ENCODE peak calls at places on chromosomes 16 and 17, in six cellular contexts. L is GM12878; U is A549; F is activated CD8-positive, alpha-beta T cell treated with anti-CD3 and anti-CD28 coated beads for 36 hours; W is CD8-positive, alpha-beta T cell; O is right lobe of liver. Y is an unnamed sample.

GRCh38 chr16:4298761-4299522 is 16.9 kb upstream of the GLIS2 start:
- ATAC-seq in U (peak), F (no peak), O (peak), W (no peak), L (no peak), Y (peak)

GRCh38 chr16:11721781-11722467 is 20.7 kb downstream of the TXNDC11 start:
- ATAC-seq in W (no peak), L (no peak), O (no peak), F (no peak), U (no peak), Y (no peak)

GRCh38 chr16:1534021-1535020 is 855 bp downstream of the TMEM204 start:
- ATAC-seq in O (no peak), L (no peak), W (peak), F (peak), U (no peak), Y (no peak)

GRCh38 chr16:72530434-72530833 is 358.5 kb upstream of the PMFBP1 start:
- ATAC-seq in L (no peak), O (no peak), U (peak), W (no peak), F (no peak), Y (peak)

GRCh38 chr16:81711609-81712329 is 67.3 kb upstream of the PLCG2 start:
- ATAC-seq in L (no peak), W (no peak), F (no peak), O (no peak), U (peak), Y (peak)

GRCh38 chr17:67992541-67993152 is 3.6 kb downstream of the C17orf58 start:
- ATAC-seq in F (no peak), O (peak), W (no peak), U (peak), L (peak), Y (no peak)

GRCh38 chr16:78179666-78180065 is 80.2 kb downstream of the WWOX start:
- ATAC-seq in U (no peak), L (no peak), F (no peak), O (no peak), W (no peak), Y (no peak)

GRCh38 chr17:80918731-80919130 is 72.9 kb upstream of the CHMP6 start:
- ATAC-seq in F (no peak), W (no peak), L (no peak), U (no peak), O (no peak), Y (no peak)

GRCh38 chr17:50266384-50267073 is 7.7 kb upstream of the TMEM92 start:
- ATAC-seq in W (no peak), O (peak), L (no peak), U (peak), F (no peak), Y (peak)

GRCh38 chr17:82528484-82529265 is 9.1 kb downstream of the FOXK2 start:
- ATAC-seq in U (peak), F (peak), L (peak), W (peak), O (peak), Y (peak)

GRCh38 chr16:997440-998051 is 16.0 kb downstream of the SOX8 start:
- ATAC-seq in F (peak), O (peak), U (peak), W (peak), L (no peak), Y (peak)

GRCh38 chr17:38732376-38733314 is 2.5 kb downstream of the CISD3 start:
- ATAC-seq in U (no peak), W (no peak), O (peak), L (no peak), F (no peak), Y (no peak)

GRCh38 chr16:4026854-4027253 is 89.4 kb downstream of the ADCY9 start:
- ATAC-seq in W (no peak), U (no peak), L (no peak), F (no peak), O (no peak), Y (no peak)

GRCh38 chr16:4179020-4179419 is 62.8 kb upstream of the ADCY9 start:
- ATAC-seq in U (no peak), L (no peak), O (peak), W (no peak), F (no peak), Y (no peak)

GRCh38 chr17:34306466-34306865 is 12.8 kb upstream of the CCL8 start:
- ATAC-seq in L (no peak), U (peak), O (peak), W (no peak), F (no peak), Y (peak)

GRCh38 chr17:75338335-75338734 is 49.1 kb upstream of the SLC25A19 start:
- ATAC-seq in W (peak), F (peak), U (no peak), O (no peak), L (peak), Y (no peak)

Y was measured in SK-N-SH treated with all-trans-retinoic acid at 6 μM for 48 hours.